ENCODE peak calls at places on chromosome 16, in ten cellular contexts. W is memory B cell; D is HCT116; X is central memory CD8-positive, alpha-beta T cell; U is activated T-cell treated with anti-CD3 and anti-CD28 coated beads, Interleukin-2, amount 50 U/mL, for 4 hours; G is foreskin keratinocyte; Z is Right ventricle myocardium superior; V is mucosa of descending colon; M is activated naive CD4-positive, alpha-beta T cell treated with anti-CD3 and anti-CD28 coated beads, Interleukin-2, amount 50 U/mL, for 72 hours; J is heart left ventricle. K is an unnamed sample.

GRCh38 chr16:50273888-50274770 is 7.8 kb downstream of the ADCY7 start:
- ATAC-seq in Z (peak; percentile 36), U (peak; percentile 49), D (no peak), V (peak; percentile 65), G (no peak), M (peak; percentile 6), J (peak; percentile 23), X (peak; percentile 84), W (peak; percentile 83), K (no peak)

GRCh38 chr16:89264800-89265550 is 47.5 kb downstream of the ZNF778 start:
- ATAC-seq in G (no peak), V (no peak), X (no peak), J (no peak), U (no peak), W (no peak), D (peak; percentile 12), Z (no peak), M (no peak), K (no peak)

GRCh38 chr16:3835089-3835602 is 45.4 kb downstream of the CREBBP start:
- ATAC-seq in W (no peak), G (no peak), D (no peak), V (no peak), X (no peak), Z (no peak), U (no peak), J (no peak), M (no peak), K (no peak)

GRCh38 chr16:17369441-17369951 is 101.3 kb downstream of the XYLT1 start:
- ATAC-seq in M (peak; percentile 79), X (peak; percentile 92), W (peak; percentile 85), Z (peak; percentile 77), U (peak; percentile 83), J (peak; percentile 89), V (peak; percentile 89), D (no peak), G (no peak), K (no peak)

GRCh38 chr16:25606069-25606468 is 85.7 kb upstream of the HS3ST4 start:
- ATAC-seq in G (no peak), X (no peak), D (peak; percentile 38), J (no peak), U (no peak), Z (no peak), M (no peak), W (no peak), V (no peak), K (no peak)

GRCh38 chr16:74923766-74924460 is 61.0 kb downstream of the WDR59 start:
- ATAC-seq in J (no peak), X (no peak), W (no peak), V (no peak), Z (peak; percentile 37), M (no peak), D (no peak), U (no peak), G (no peak), K (no peak)

GRCh38 chr16:47144559-47144877 is 773 bp upstream of the NETO2 start:
- ATAC-seq in Z (peak; percentile 13), W (no peak), U (no peak), V (peak; percentile 0), G (no peak), J (peak; percentile 27), X (no peak), M (no peak), D (no peak), K (peak; percentile 32)

GRCh38 chr16:23225109-23225508 is 42.6 kb downstream of the SCNN1G start:
- ATAC-seq in M (no peak), D (no peak), Z (no peak), X (no peak), U (no peak), W (no peak), J (no peak), V (no peak), G (no peak), K (no peak)

GRCh38 chr16:86508947-86509758 is 1.2 kb upstream of the FOXF1 start:
- ATAC-seq in M (peak; percentile 36), G (peak; percentile 17), W (peak; percentile 50), D (peak; percentile 78), U (no peak), V (peak; percentile 49), Z (peak; percentile 79), X (no peak), J (peak; percentile 57), K (peak; percentile 27)

GRCh38 chr16:945271-946047 is 25.3 kb downstream of the LMF1 start:
- ATAC-seq in W (no peak), J (no peak), M (no peak), D (no peak), Z (no peak), G (no peak), V (no peak), X (no peak), U (no peak), K (no peak)

GRCh38 chr16:26374279-26374925 is 682.6 kb downstream of the HS3ST4 start:
- ATAC-seq in U (no peak), J (peak; percentile 20), G (no peak), D (no peak), M (no peak), Z (no peak), X (no peak), W (no peak), V (no peak), K (no peak)

GRCh38 chr16:50762241-50762640 is 20.4 kb downstream of the CYLD start:
- ATAC-seq in W (no peak), D (no peak), M (no peak), G (no peak), V (no peak), U (no peak), Z (no peak), J (no peak), X (no peak), K (no peak)

K was measured in SK-N-SH treated with all-trans-retinoic acid at 6 μM for 48 hours.